ENCODE peak calls at places on chromosomes 4 and X, in eight cellular contexts. X is SK-N-SH, O is PC-3, M is neural progenitor cell, E is HCT116, K is MM.1S, Z is GM23338, F is hepatocyte. T is an unnamed sample.
A peak's percentile ranks its signal among the peaks of the same experiment; 100 is the strongest.

GRCh38 chr4:67546971-67547370 is 1.7 kb upstream of the CENPC start:
- DNase-seq in K (no peak), O (no peak), E (no peak), Z (no peak), X (no peak), F (peak; percentile 15), M (no peak), T (no peak)

GRCh38 chrX:120015145-120016067 is 62.1 kb downstream of the RHOXF2B start:
- DNase-seq in Z (peak; percentile 52), X (no peak), E (no peak), O (no peak), K (peak; percentile 23), M (peak; percentile 40), F (peak; percentile 18), T (no peak)

GRCh38 chr4:71974681-71975080 is 57.1 kb upstream of the NPFFR2 start:
- DNase-seq in K (no peak), X (no peak), E (no peak), M (no peak), F (peak; percentile 9), O (peak; percentile 41), Z (no peak), T (no peak)

GRCh38 chr4:85870298-85871083 is 395.5 kb downstream of the ARHGAP24 start:
- DNase-seq in X (no peak), Z (no peak), M (no peak), K (no peak), F (no peak), O (peak; percentile 19), E (no peak), T (no peak)

GRCh38 chrX:49198540-49199314 is 1.3 kb downstream of the SYP start:
- DNase-seq in Z (peak; percentile 18), E (no peak), K (no peak), M (no peak), F (no peak), O (no peak), X (no peak), T (no peak)

GRCh38 chr4:186723207-186724047 is at the start of gene FAT1:
- DNase-seq in X (peak; percentile 85), Z (peak; percentile 79), M (peak; percentile 91), O (peak; percentile 72), E (no peak), K (peak; percentile 74), F (peak; percentile 90), T (no peak)

GRCh38 chr4:170420255-170420693 is 330.5 kb upstream of the AADAT start:
- DNase-seq in Z (no peak), M (no peak), O (peak; percentile 14), E (no peak), X (no peak), K (no peak), F (peak; percentile 25), T (peak; percentile 5)

GRCh38 chr4:7909966-7910720 is 29.5 kb downstream of the AFAP1 start:
- DNase-seq in Z (no peak), K (no peak), M (peak; percentile 10), O (peak; percentile 11), X (no peak), F (no peak), E (no peak), T (no peak)

GRCh38 chr4:40592034-40592433 is 37.6 kb downstream of the RBM47 start:
- DNase-seq in M (no peak), F (no peak), E (no peak), Z (no peak), O (no peak), K (no peak), X (no peak), T (no peak)

DNA sequence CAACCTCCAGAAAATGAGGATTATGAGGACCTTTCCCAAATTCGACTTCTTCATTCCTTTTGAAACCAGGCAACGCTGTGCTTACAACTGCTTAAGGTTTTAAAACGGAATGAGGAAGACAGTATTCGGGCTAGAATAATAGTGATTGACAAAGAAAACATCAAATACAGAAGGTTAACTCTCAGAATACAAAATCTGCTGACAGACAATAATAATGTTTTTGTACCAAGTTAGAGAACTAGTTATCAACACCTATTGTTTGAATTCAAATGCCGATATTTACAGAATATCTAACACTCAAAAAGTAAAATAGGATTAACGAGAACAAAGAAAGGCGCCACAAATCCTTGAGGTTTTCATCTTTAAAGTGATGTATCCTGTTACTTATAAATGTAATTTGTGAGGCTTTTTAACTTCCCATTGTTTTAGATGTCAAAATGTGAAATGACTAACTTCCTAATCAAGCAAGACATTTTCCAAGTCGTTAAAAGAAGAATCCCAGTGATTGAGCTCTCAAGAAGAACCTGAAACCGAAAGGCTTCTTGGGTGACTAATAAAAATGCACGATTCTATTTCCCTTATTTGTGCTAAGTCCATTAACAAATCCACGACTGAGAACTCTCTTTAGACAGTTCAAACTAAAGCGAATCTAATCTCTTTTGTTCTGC is 118.3 kb downstream of the SORBS2 start:
- DNase-seq in Z (no peak), O (no peak), M (no peak), K (no peak), F (no peak), E (no peak), X (no peak), T (no peak)
- TF ChIP-seq CTCF in Z (no peak), O (no peak), M (no peak), K (no peak), F (no peak), E (no peak), X (no peak), T (no peak)

GRCh38 chr4:88382621-88383020 is 4.0 kb downstream of the HERC6 start:
- DNase-seq in Z (no peak), O (no peak), K (peak; percentile 79), X (no peak), M (no peak), F (no peak), E (no peak), T (no peak)

DNA sequence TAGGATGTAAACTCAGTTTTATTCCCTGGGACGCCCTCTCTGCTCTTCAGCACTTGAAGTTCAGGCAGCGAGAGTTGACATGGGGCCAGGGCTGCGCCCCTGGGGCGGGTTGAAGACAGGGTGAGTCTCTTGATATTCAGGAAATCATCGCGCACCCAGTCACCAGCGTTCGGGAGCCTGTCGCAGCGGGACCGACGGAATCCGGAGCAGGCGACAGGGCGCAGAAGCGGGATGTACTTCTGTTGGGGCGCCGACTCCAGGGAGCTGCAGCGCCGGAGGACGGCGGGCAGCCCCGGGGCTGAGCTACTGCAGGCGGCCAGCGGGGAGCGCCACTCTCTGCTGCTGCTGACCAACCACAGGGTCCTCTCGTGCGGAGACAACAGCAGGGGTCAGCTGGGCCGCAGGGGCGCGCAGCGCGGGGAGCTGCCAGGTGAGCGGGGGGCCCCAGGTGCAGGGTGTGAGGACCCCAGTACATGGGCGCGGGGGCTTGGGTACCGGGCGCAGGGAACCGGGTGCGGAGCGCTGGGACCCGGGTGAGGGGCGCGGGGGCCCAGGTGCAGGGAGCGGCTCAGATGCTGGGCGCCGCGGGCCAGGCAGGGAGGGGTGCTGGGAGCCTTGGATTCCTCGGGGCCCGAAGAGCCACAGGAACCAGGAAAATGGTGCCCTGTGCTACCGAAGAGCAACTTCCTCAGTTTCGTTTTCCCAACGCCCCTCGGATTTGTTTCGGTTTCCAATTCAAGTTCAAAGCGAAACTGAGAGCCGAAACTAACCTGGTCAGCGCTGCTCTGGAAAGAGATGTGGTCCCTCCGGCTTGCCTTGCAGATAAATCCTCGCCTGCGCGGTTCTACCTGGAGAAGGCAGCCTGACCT is at the start of gene HERC6:
- DNase-seq in K (peak; percentile 97), M (peak; percentile 72), O (peak; percentile 71), E (peak; percentile 70), X (peak; percentile 90), F (peak; percentile 88), Z (peak; percentile 93), T (peak; percentile 70)
- H3K4me2 ChIP-seq in K (peak within 1 kb of the TSS; percentile 61), M (peak within 1 kb of the TSS; percentile 88), O (peak within 1 kb of the TSS; percentile 91), E (peak within 1 kb of the TSS; percentile 95), X (peak within 1 kb of the TSS; percentile 91), F (peak within 1 kb of the TSS; percentile 92), Z (peak within 1 kb of the TSS; percentile 89), T (peak within 1 kb of the TSS; percentile 68)

GRCh38 chr4:138348055-138348454 is 105.9 kb upstream of the SLC7A11 start:
- DNase-seq in O (peak; percentile 75), K (no peak), M (no peak), Z (no peak), X (no peak), F (peak; percentile 7), E (peak; percentile 75), T (peak; percentile 2)
- TF ChIP-seq EZH2phosphoT487 in O (no peak), K (no peak), M (no peak), Z (no peak), X (no peak), F (no peak), E (no peak), T (no peak)

GRCh38 chr4:128604840-128605239 is 204.7 kb upstream of the JADE1 start:
- DNase-seq in M (no peak), O (peak; percentile 49), X (no peak), F (no peak), K (no peak), E (no peak), Z (no peak), T (no peak)
- TF ChIP-seq CTCF in M (no peak), O (no peak), X (no peak), F (no peak), K (no peak), E (no peak), Z (no peak), T (no peak)

DNA sequence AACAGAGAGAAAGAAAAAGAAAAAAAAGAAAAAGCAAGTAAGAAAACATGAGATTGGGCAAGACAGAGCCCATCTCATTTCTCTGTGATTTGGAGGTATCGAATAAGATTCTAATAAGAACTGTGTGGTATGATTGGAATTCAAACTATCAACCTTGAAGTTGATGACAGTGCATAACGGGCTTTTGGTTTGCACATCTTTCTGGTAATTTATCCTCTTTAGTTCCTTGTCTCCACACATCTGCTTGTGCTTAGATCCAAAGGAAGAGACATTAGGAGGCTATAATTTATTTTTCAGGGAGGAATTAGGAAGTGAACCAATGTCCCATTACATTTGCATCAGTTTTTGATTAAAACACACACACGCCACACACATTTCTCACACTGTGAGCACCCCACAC is 149.9 kb downstream of the ARSF start:
- DNase-seq in X (no peak), K (no peak), Z (no peak), E (no peak), M (no peak), F (no peak), O (no peak), T (no peak)
- H3K4me2 ChIP-seq in X (no peak overlapping the region), K (no peak overlapping the region), Z (no peak overlapping the region), E (no peak overlapping the region), M (no peak overlapping the region), F (no peak overlapping the region), O (no peak overlapping the region), T (no peak overlapping the region)

DNA sequence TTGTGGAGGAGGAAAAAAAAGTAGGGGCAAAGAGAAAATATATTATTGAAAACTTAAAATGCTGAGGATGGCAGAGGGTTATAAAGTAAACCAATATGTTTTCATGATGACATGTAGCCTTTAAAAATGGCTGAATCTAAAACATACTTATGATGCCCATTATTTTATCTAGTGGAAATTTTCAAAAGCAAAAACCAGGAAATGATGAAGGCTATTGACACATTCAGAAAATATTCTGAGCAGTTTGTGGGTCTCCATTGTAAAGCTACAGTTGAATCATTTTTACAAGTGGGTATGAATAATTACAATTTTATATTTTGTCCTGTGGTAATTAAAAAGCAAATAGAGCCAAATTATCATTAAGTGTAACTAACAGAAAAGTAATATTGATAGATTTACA is 10.7 kb downstream of the PLS3 start:
- DNase-seq in E (no peak), F (no peak), M (no peak), O (peak; percentile 48), Z (no peak), K (no peak), X (no peak), T (no peak)
- TF ChIP-seq EZH2phosphoT487 in E (no peak), F (no peak), M (no peak), O (no peak), Z (no peak), K (no peak), X (no peak), T (no peak)